ENCODE peak calls at places on chromosomes 13 and 19, in four cellular contexts. S is K562, Q is HL-60, X is GM12891. V is an unnamed sample.

GRCh38 chr19:17762505-17763229 is 11.4 kb downstream of the FCHO1 start:
- DNase-seq in S (peak; percentile 87), Q (peak; percentile 63), X (no peak), V (no peak)

GRCh38 chr13:83730674-83731073 is 151.6 kb downstream of the SLITRK1 start:
- DNase-seq in S (no peak), X (no peak), Q (no peak), V (no peak)

GRCh38 chr13:32736648-32737047 is 150.4 kb downstream of the PDS5B start:
- DNase-seq in S (no peak), Q (no peak), X (no peak), V (no peak)

GRCh38 chr19:57583521-57584416 is at the start of gene ZIK1:
- DNase-seq in S (no peak), Q (peak; percentile 91), X (peak; percentile 98), V (peak; percentile 61)

GRCh38 chr19:33201473-33201872 is 7.3 kb downstream of the LRP3 start:
- DNase-seq in S (no peak), X (no peak), Q (peak; percentile 26), V (no peak)

GRCh38 chr19:39324242-39324842 is 3.7 kb upstream of the LRFN1 start:
- DNase-seq in Q (no peak), S (no peak), X (no peak), V (no peak)

GRCh38 chr13:31172535-31172934 is 10.8 kb upstream of the HSPH1 start:
- DNase-seq in S (no peak), Q (no peak), X (no peak), V (no peak)

GRCh38 chr19:8576273-8576993 is 809 bp downstream of the MYO1F start:
- DNase-seq in S (no peak), X (no peak), Q (peak; percentile 89), V (no peak)

DNA sequence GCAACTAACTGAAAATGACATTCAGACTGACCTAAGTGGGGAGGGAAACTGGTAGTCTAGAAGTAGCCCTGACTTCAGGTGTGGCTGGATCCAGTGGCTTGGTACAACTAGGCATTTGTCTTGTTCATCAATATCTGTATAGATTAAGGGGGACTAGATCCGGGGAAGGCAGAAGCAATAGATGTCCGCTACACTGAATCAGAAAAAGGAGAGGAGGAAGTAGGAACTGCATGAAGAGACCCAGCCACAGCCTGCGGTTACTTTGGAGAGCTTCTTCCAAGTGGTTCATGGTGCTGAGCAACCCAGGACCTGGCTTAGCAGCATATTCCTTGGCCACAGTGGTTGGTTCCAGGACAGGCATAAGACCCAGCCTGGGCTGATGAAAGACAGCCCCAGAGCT is 9.9 kb upstream of the PRODH2 start:
- DNase-seq in X (no peak), Q (peak; percentile 86), S (peak; percentile 50), V (no peak)
- TF ChIP-seq SPI1 in X (peak; percentile 21), Q (peak; percentile 76), S (peak; percentile 65), V (peak; percentile 35)

DNA sequence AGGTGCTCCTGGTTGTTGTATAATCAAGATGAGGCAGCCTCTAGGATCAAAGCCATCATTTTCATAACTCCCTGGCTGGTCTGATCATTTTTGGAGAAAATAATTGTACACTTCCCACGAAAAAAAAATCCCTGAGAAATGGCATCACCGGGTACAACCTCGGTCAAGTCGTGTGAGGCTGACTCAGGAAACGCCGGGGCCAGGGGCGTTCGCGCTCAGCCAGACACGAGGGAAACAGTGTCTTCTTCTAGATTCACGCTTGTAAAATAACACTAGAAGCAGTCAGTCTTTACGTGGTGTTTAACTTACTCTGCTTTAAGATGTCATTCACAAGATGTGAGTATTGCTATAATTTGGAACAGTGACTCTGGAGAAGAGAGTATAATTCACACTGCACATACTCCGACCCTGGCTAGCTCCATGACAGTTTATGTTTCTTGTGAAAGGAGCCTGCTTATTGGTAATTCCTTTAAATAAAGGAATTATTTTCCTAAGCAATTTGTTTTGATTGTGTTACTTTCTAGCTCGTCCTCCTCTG is 109.0 kb upstream of the SOX1 start:
- DNase-seq in X (no peak), S (no peak), Q (no peak), V (no peak)
- TF ChIP-seq SPI1 in X (no peak), S (no peak), Q (no peak), V (no peak)

DNA sequence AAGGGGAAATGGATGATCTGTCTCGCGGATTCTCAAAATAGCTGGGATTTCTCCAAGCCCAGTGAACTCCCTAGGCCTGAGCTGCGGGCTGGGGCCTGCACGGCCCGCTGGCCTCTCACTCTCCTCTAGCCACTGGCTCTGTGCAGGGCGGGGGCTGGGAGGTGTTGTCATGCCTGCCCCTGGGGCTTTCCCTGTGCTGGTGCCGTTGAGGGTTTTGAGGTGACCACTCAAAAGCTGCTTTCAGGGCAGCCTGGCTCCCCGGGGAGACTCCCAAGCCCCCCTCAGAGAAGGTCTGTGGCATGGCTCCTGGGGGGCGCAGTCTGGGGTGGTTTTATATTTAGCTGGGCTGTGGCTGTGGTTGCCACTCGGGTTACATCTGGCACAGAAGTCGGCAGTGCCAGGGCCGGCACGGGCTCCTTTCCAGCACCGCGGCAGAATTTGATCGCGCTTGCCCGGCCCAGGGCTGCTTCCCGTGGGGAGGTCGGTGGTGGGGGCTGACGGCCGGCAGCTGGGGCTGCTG is 10.0 kb downstream of the NDUFB7 start:
- DNase-seq in S (no peak), Q (no peak), X (no peak), V (no peak)
- TF ChIP-seq SPI1 in S (no peak), Q (no peak), X (no peak), V (no peak)

GRCh38 chr19:51410950-51411748 is 6.3 kb downstream of the SIGLEC10 start:
- DNase-seq in S (no peak), Q (no peak), X (no peak), V (no peak)

GRCh38 chr19:51402117-51402516 is 11.7 kb upstream of the C19orf84 start:
- DNase-seq in X (no peak), Q (no peak), S (no peak), V (no peak)

DNA sequence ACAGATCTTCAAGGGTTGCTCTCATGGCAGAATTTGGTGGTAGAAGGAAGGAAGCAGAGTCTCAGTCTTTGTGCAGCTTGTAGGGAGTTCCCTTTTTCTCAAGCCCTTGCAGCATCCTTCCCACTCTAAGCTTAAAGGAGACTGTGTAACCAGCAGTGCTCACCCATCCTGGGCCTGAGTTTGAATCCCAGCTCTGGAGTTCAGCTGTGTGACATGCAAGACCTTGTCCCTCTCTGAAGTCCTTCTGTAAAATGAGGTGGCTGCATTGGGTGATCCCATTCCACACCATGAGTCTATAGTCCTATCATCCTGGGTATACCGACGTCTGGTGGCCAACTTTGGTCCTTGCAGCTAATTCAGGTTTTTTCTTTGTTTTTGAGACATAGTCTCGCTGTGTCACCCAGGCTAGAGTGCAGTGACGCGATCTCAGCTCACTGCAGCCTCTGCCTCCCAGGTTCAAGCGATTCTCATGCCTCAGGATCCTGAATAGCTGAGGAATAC is 9.8 kb downstream of the SIGLEC10 start:
- DNase-seq in X (no peak), S (peak; percentile 77), Q (peak; percentile 90), V (no peak)
- TF ChIP-seq SPI1 in X (peak; percentile 66), S (peak; percentile 70), Q (peak; percentile 98), V (peak; percentile 53)

DNA sequence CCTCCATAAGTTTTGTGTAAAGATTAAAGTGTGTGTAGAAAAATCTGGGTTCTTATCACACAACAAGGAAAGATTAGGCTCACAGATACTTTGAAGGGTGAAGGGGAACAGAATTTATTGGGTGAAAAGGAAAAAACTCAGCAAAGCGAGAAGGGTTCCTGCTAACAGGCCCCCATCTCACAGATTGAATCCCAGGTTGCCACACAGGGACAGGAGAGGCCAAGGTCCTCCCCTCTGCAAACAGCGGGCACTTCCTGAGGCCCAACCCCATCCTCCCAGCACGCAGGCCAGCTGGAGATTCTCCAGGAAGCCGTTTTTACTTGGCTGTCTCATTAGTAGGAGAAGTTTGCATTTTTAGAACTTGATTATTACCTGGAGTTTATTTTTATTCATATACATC is 15.2 kb upstream of the ERCC5 start:
- DNase-seq in X (no peak), Q (no peak), S (no peak), V (no peak)
- TF ChIP-seq SPI1 in X (no peak), Q (no peak), S (no peak), V (no peak)

GRCh38 chr19:44741841-44742352 is 6.6 kb upstream of the BCL3 start:
- DNase-seq in X (no peak), Q (peak; percentile 98), S (peak; percentile 62), V (no peak)
- TF ChIP-seq SPI1 in X (no peak), Q (peak; percentile 55), S (no peak), V (no peak)